ENCODE peak calls at places on chromosomes 13 and 19, in ten cellular contexts. Q is H9; A is transverse colon; G is frontal cortex; T is omental fat pad; F is stimulated activated naive B cell treated with anti-CD40 and anti-IgM and Interleukin-4, amounts not matched to agents 10 μg/mL and 1 μg/mL and 100 μg/mL, for 72 hours; P is progenitor cell of endocrine pancreas; B is COR-L47; I is gastrocnemius medialis; E is testis. C is an unnamed sample.

GRCh38 chr13:110018009-110018408 is 231.6 kb upstream of the IRS2 start:
- DNase-seq in Q (no peak), A (no peak), G (no peak), T (no peak), F (no peak), P (no peak), B (no peak), I (no peak), E (no peak), C (no peak)

GRCh38 chr19:4896372-4896771 is 6.3 kb downstream of the ARRDC5 start:
- DNase-seq in Q (no peak), A (no peak), G (no peak), T (no peak), F (no peak), P (no peak), B (no peak), I (no peak), E (no peak), C (no peak)

GRCh38 chr13:113666951-113667701 is at the start of gene GRK1:
- DNase-seq in Q (no peak), A (peak), G (no peak), T (no peak), F (no peak), P (no peak), B (no peak), I (no peak), E (no peak), C (no peak)

GRCh38 chr13:80342541-80343371 is 1.8 kb upstream of the SPRY2 start:
- DNase-seq in Q (peak), A (peak), G (peak), T (peak), F (peak), P (peak), B (peak), I (peak), E (peak), C (peak)

GRCh38 chr13:28716511-28716910 is 2.3 kb downstream of the SLC46A3 start:
- DNase-seq in Q (no peak), A (peak), G (no peak), T (no peak), F (no peak), P (no peak), B (no peak), I (no peak), E (no peak), C (peak)

GRCh38 chr19:15432018-15432494 is 13.3 kb upstream of the AKAP8L start:
- DNase-seq in Q (no peak), A (no peak), G (no peak), T (no peak), F (no peak), P (no peak), B (no peak), I (no peak), E (no peak), C (no peak)

GRCh38 chr13:31920301-31920818 is 111.2 kb upstream of the FRY start:
- DNase-seq in Q (no peak), A (no peak), G (no peak), T (no peak), F (no peak), P (no peak), B (no peak), I (no peak), E (no peak), C (peak)

GRCh38 chr19:19405919-19406877 is 723 bp downstream of the GATAD2A start:
- DNase-seq in Q (peak), A (peak), G (no peak), T (no peak), F (peak), P (peak), B (peak), I (no peak), E (peak), C (peak)

GRCh38 chr13:84121456-84121855 is 239.2 kb upstream of the SLITRK1 start:
- DNase-seq in Q (no peak), A (no peak), G (no peak), T (no peak), F (no peak), P (no peak), B (peak), I (no peak), E (no peak), C (no peak)

GRCh38 chr19:13748169-13748884 is 16.0 kb upstream of the MRI1 start:
- DNase-seq in Q (no peak), A (peak), G (peak), T (no peak), F (no peak), P (no peak), B (no peak), I (no peak), E (no peak), C (no peak)

GRCh38 chr13:107329991-107330390 is 762.1 kb upstream of the ARGLU1 start:
- DNase-seq in Q (no peak), A (no peak), G (no peak), T (no peak), F (no peak), P (no peak), B (no peak), I (no peak), E (no peak), C (no peak)

GRCh38 chr13:28820099-28821051 is at the start of gene MTUS2:
- DNase-seq in Q (peak), A (no peak), G (peak), T (no peak), F (no peak), P (peak), B (no peak), I (no peak), E (peak), C (peak)

GRCh38 chr19:29587518-29587986 is 18.5 kb upstream of the POP4 start:
- DNase-seq in Q (no peak), A (peak), G (no peak), T (no peak), F (no peak), P (no peak), B (no peak), I (no peak), E (no peak), C (no peak)

GRCh38 chr13:93625536-93625935 is 398.9 kb downstream of the GPC6 start:
- DNase-seq in Q (no peak), A (no peak), G (no peak), T (no peak), F (no peak), P (no peak), B (no peak), I (no peak), E (no peak), C (no peak)

GRCh38 chr13:45728759-45729158 is 26.6 kb downstream of the CBY2 start:
- DNase-seq in Q (peak), A (no peak), G (no peak), T (no peak), F (no peak), P (no peak), B (no peak), I (no peak), E (no peak), C (no peak)

GRCh38 chr13:74064805-74065204 is 69.4 kb downstream of the KLF12 start:
- DNase-seq in Q (no peak), A (no peak), G (no peak), T (no peak), F (no peak), P (no peak), B (no peak), I (no peak), E (no peak), C (no peak)

GRCh38 chr13:114044486-114044885 is 70.6 kb upstream of the C13orf46 start:
- DNase-seq in Q (no peak), A (no peak), G (no peak), T (no peak), F (no peak), P (no peak), B (no peak), I (no peak), E (no peak), C (no peak)

GRCh38 chr13:24648983-24649684 is 31.1 kb upstream of the ATP12A start:
- DNase-seq in Q (no peak), A (no peak), G (no peak), T (no peak), F (no peak), P (no peak), B (no peak), I (no peak), E (no peak), C (no peak)

GRCh38 chr19:19485161-19485997 is 30.0 kb downstream of the TSSK6 start:
- DNase-seq in Q (no peak), A (no peak), G (no peak), T (no peak), F (peak), P (no peak), B (no peak), I (no peak), E (no peak), C (no peak)

GRCh38 chr13:111967572-111968201 is 99.3 kb upstream of the SOX1 start:
- DNase-seq in Q (no peak), A (no peak), G (no peak), T (no peak), F (no peak), P (no peak), B (no peak), I (no peak), E (peak), C (no peak)

GRCh38 chr13:30421093-30422055 is 919 bp upstream of the UBE2L5 start:
- DNase-seq in Q (peak), A (peak), G (peak), T (no peak), F (peak), P (peak), B (no peak), I (peak), E (peak), C (peak)

GRCh38 chr13:113581871-113582270 is 2.7 kb upstream of the TFDP1 start:
- DNase-seq in Q (peak), A (no peak), G (no peak), T (no peak), F (no peak), P (no peak), B (no peak), I (no peak), E (peak), C (no peak)